ENCODE peak calls at places on chromosomes 1 and 21, in four cellular contexts. One of them, this sample, is unnamed.

GRCh38 chr1:100423832-100424337 is 71.6 kb downstream of the CDC14A start:
- DNase-seq in GM13976: no peak
- DNase-seq in neural crest cell: no peak
- DNase-seq in NCI-H1417: no peak
- DNase-seq in this sample: no peak

GRCh38 chr21:41435728-41436127 is 9.7 kb downstream of the MX1 start:
- DNase-seq in GM13976: no peak
- DNase-seq in neural crest cell: no peak
- DNase-seq in NCI-H1417: no peak
- DNase-seq in this sample: no peak

GRCh38 chr1:9792156-9793042 is 31.4 kb downstream of the CLSTN1 start:
- DNase-seq in GM13976: no peak
- DNase-seq in neural crest cell: no peak
- DNase-seq in NCI-H1417: peak
- DNase-seq in this sample: peak

GRCh38 chr21:44530221-44530902 is 9.6 kb downstream of the KRTAP10-1 start:
- DNase-seq in GM13976: peak
- DNase-seq in neural crest cell: no peak
- DNase-seq in NCI-H1417: no peak
- DNase-seq in this sample: no peak

GRCh38 chr1:107649023-107649422 is 316.0 kb downstream of the VAV3 start:
- DNase-seq in GM13976: no peak
- DNase-seq in neural crest cell: no peak
- DNase-seq in NCI-H1417: no peak
- DNase-seq in this sample: no peak

GRCh38 chr1:96076589-96076988 is 645.0 kb upstream of the PTBP2 start:
- DNase-seq in GM13976: no peak
- DNase-seq in neural crest cell: no peak
- DNase-seq in NCI-H1417: no peak
- DNase-seq in this sample: no peak

GRCh38 chr1:177710973-177711372 is 258.9 kb downstream of the SEC16B start:
- DNase-seq in GM13976: no peak
- DNase-seq in neural crest cell: no peak
- DNase-seq in NCI-H1417: no peak
- DNase-seq in this sample: no peak

GRCh38 chr21:44354775-44355771 is 1.7 kb downstream of the TRPM2 start:
- DNase-seq in GM13976: peak
- DNase-seq in neural crest cell: no peak
- DNase-seq in NCI-H1417: no peak
- DNase-seq in this sample: no peak

GRCh38 chr21:28822882-28823335 is 169.8 kb downstream of the LTN1 start:
- DNase-seq in GM13976: no peak
- DNase-seq in neural crest cell: no peak
- DNase-seq in NCI-H1417: no peak
- DNase-seq in this sample: no peak

GRCh38 chr1:226719596-226720386 is 19.3 kb downstream of the ITPKB start:
- DNase-seq in GM13976: no peak
- DNase-seq in neural crest cell: no peak
- DNase-seq in NCI-H1417: no peak
- DNase-seq in this sample: no peak

GRCh38 chr1:68147534-68147933 is 84.8 kb downstream of the WLS start:
- DNase-seq in GM13976: no peak
- DNase-seq in neural crest cell: no peak
- DNase-seq in NCI-H1417: no peak
- DNase-seq in this sample: no peak

GRCh38 chr1:232226197-232226681 is 403.7 kb downstream of the SIPA1L2 start:
- DNase-seq in GM13976: no peak
- DNase-seq in neural crest cell: no peak
- DNase-seq in NCI-H1417: peak
- DNase-seq in this sample: peak

GRCh38 chr1:199743227-199743626 is 284.3 kb upstream of the NR5A2 start:
- DNase-seq in GM13976: no peak
- DNase-seq in neural crest cell: no peak
- DNase-seq in NCI-H1417: no peak
- DNase-seq in this sample: no peak

GRCh38 chr1:203518541-203518940 is 24.6 kb downstream of the OPTC start:
- DNase-seq in GM13976: no peak
- DNase-seq in neural crest cell: no peak
- DNase-seq in NCI-H1417: no peak
- DNase-seq in this sample: no peak

GRCh38 chr1:94384485-94385353 is 33.5 kb upstream of the ABCD3 start:
- DNase-seq in GM13976: no peak
- DNase-seq in neural crest cell: no peak
- DNase-seq in NCI-H1417: peak
- DNase-seq in this sample: no peak

GRCh38 chr1:71566413-71566812 is 485.6 kb upstream of the ZRANB2 start:
- DNase-seq in GM13976: no peak
- DNase-seq in neural crest cell: no peak
- DNase-seq in NCI-H1417: no peak
- DNase-seq in this sample: no peak

GRCh38 chr1:220775238-220775853 is 11.4 kb upstream of the MTARC1 start:
- DNase-seq in GM13976: peak
- DNase-seq in neural crest cell: peak
- DNase-seq in NCI-H1417: peak
- DNase-seq in this sample: no peak

GRCh38 chr1:42209516-42210370 is 45.2 kb upstream of the GUCA2A start:
- DNase-seq in GM13976: no peak
- DNase-seq in neural crest cell: no peak
- DNase-seq in NCI-H1417: no peak
- DNase-seq in this sample: no peak

GRCh38 chr1:186304982-186305949 is 69.8 kb downstream of the TPR start:
- DNase-seq in GM13976: peak
- DNase-seq in neural crest cell: no peak
- DNase-seq in NCI-H1417: peak
- DNase-seq in this sample: no peak

GRCh38 chr1:39204441-39205081 is at the start of gene MACF1:
- DNase-seq in GM13976: no peak
- DNase-seq in neural crest cell: peak
- DNase-seq in NCI-H1417: peak
- DNase-seq in this sample: no peak

GRCh38 chr1:55131218-55131617 is 83.9 kb downstream of the USP24 start:
- DNase-seq in GM13976: no peak
- DNase-seq in neural crest cell: no peak
- DNase-seq in NCI-H1417: no peak
- DNase-seq in this sample: no peak

GRCh38 chr1:186195377-186195931 is 179.6 kb downstream of the TPR start:
- DNase-seq in GM13976: no peak
- DNase-seq in neural crest cell: no peak
- DNase-seq in NCI-H1417: no peak
- DNase-seq in this sample: no peak

GRCh38 chr1:241813768-241814270 is 34.2 kb upstream of the EXO1 start:
- DNase-seq in GM13976: no peak
- DNase-seq in neural crest cell: no peak
- DNase-seq in NCI-H1417: no peak
- DNase-seq in this sample: no peak

GRCh38 chr1:212518188-212518951 is 85.7 kb downstream of the NENF start:
- DNase-seq in GM13976: no peak
- DNase-seq in neural crest cell: no peak
- DNase-seq in NCI-H1417: peak
- DNase-seq in this sample: peak

GRCh38 chr1:177282976-177283375 is 112.2 kb downstream of the BRINP2 start:
- DNase-seq in GM13976: no peak
- DNase-seq in neural crest cell: no peak
- DNase-seq in NCI-H1417: no peak
- DNase-seq in this sample: no peak

GRCh38 chr21:45377866-45378257 is 27.1 kb upstream of the COL18A1 start:
- DNase-seq in GM13976: no peak
- DNase-seq in neural crest cell: no peak
- DNase-seq in NCI-H1417: no peak
- DNase-seq in this sample: no peak

GRCh38 chr1:6734579-6735397 is 33.2 kb upstream of the DNAJC11 start:
- DNase-seq in GM13976: no peak
- DNase-seq in neural crest cell: no peak
- DNase-seq in NCI-H1417: no peak
- DNase-seq in this sample: no peak

GRCh38 chr1:164712131-164713031 is 153.4 kb downstream of the PBX1 start:
- DNase-seq in GM13976: no peak
- DNase-seq in neural crest cell: no peak
- DNase-seq in NCI-H1417: no peak
- DNase-seq in this sample: no peak

This sample was measured in DMS79.